ENCODE peak calls at places on chromosomes 7 and 10, in four cellular contexts. Y is cardiac septum, K is GM03348, B is NCI-H1694. M is an unnamed sample.

GRCh38 chr10:17126327-17126726 is 3.3 kb downstream of the CUBN start:
- DNase-seq in K (no peak), Y (no peak), B (no peak), M (no peak)

GRCh38 chr10:101346177-101346576 is 7.8 kb upstream of the BTRC start:
- DNase-seq in Y (no peak), B (no peak), K (no peak), M (no peak)

GRCh38 chr7:140778975-140779374 is 82.5 kb downstream of the NDUFB2 start:
- DNase-seq in Y (no peak), B (no peak), K (no peak), M (no peak)

GRCh38 chr10:14483417-14483816 is 152.7 kb upstream of the FRMD4A start:
- DNase-seq in Y (no peak), B (no peak), K (no peak), M (no peak)

GRCh38 chr7:24611130-24611529 is 37.9 kb downstream of the PALS2 start:
- DNase-seq in Y (no peak), K (no peak), B (no peak), M (no peak)

GRCh38 chr10:48572414-48572813 is 32.5 kb downstream of the ARHGAP22 start:
- DNase-seq in Y (peak), B (no peak), K (no peak), M (no peak)

GRCh38 chr7:141147482-141147881 is 73.6 kb downstream of the TMEM178B start:
- DNase-seq in B (no peak), K (no peak), Y (no peak), M (no peak)

GRCh38 chr7:120819861-120820260 is 38.1 kb downstream of the TSPAN12 start:
- DNase-seq in Y (no peak), B (no peak), K (no peak), M (no peak)

GRCh38 chr10:6343321-6344010 is 140.7 kb downstream of the PFKFB3 start:
- DNase-seq in Y (no peak), B (no peak), K (no peak), M (no peak)

GRCh38 chr7:33970566-33970965 is 65.2 kb downstream of the BMPER start:
- DNase-seq in B (no peak), Y (no peak), K (peak), M (no peak)

GRCh38 chr7:73526892-73527821 is 5.1 kb upstream of the BAZ1B start:
- DNase-seq in B (no peak), K (no peak), Y (no peak), M (peak)

GRCh38 chr10:89805599-89806013 is 104.2 kb downstream of the KIF20B start:
- DNase-seq in B (no peak), K (no peak), Y (no peak), M (no peak)

GRCh38 chr10:71255817-71256660 is 43.7 kb downstream of the UNC5B start:
- DNase-seq in K (peak), B (peak), Y (no peak), M (peak)

GRCh38 chr10:95821766-95822165 is 65.8 kb downstream of the ENTPD1 start:
- DNase-seq in Y (no peak), K (no peak), B (no peak), M (no peak)

GRCh38 chr7:148400101-148400500 is 190.5 kb upstream of the C7orf33 start:
- DNase-seq in K (no peak), Y (no peak), B (no peak), M (no peak)

GRCh38 chr10:47278720-47279119 is 21.3 kb upstream of the GDF10 start:
- DNase-seq in B (no peak), Y (no peak), K (no peak), M (no peak)

GRCh38 chr10:77296534-77297369 is 340.9 kb downstream of the KCNMA1 start:
- DNase-seq in Y (no peak), K (no peak), B (peak), M (no peak)

GRCh38 chr7:82859106-82859850 is 303.4 kb downstream of the PCLO start:
- DNase-seq in B (no peak), Y (no peak), K (no peak), M (no peak)

GRCh38 chr7:133585003-133585668 is 332.3 kb downstream of the EXOC4 start:
- DNase-seq in B (no peak), Y (no peak), K (no peak), M (no peak)

GRCh38 chr7:155069992-155070827 is at the start of gene HTR5A:
- DNase-seq in K (peak), B (no peak), Y (peak), M (peak)

GRCh38 chr10:600876-601275 is 88.6 kb downstream of the DIP2C start:
- DNase-seq in K (peak), Y (no peak), B (no peak), M (peak)

GRCh38 chr10:46539596-46540411 is 16.7 kb downstream of the GPRIN2 start:
- DNase-seq in Y (peak), K (no peak), B (no peak), M (no peak)

GRCh38 chr7:84013616-84014240 is 180.9 kb downstream of the SEMA3A start:
- DNase-seq in Y (no peak), B (no peak), K (no peak), M (no peak)

GRCh38 chr7:123845823-123846216 is 851 bp downstream of the HYAL4 start:
- DNase-seq in K (no peak), Y (no peak), B (no peak), M (no peak)

GRCh38 chr10:88110822-88111221 is 247.4 kb downstream of the PTEN start:
- DNase-seq in K (no peak), B (no peak), Y (no peak), M (no peak)

GRCh38 chr10:62738916-62739315 is 65.6 kb upstream of the ADO start:
- DNase-seq in K (peak), B (no peak), Y (no peak), M (no peak)

GRCh38 chr10:5835446-5836095 is 22.3 kb upstream of the GDI2 start:
- DNase-seq in K (no peak), Y (no peak), B (no peak), M (no peak)

GRCh38 chr10:44566786-44567185 is 181.9 kb upstream of the CXCL12 start:
- DNase-seq in K (no peak), Y (no peak), B (no peak), M (no peak)

GRCh38 chr10:7932301-7933036 is 114.2 kb downstream of the TAF3 start:
- DNase-seq in K (no peak), Y (no peak), B (no peak), M (no peak)

GRCh38 chr10:14102056-14102455 is 228.7 kb downstream of the FRMD4A start:
- DNase-seq in K (no peak), Y (no peak), B (no peak), M (no peak)

M was measured in posterior vena cava.